ENCODE peak calls at places on chromosomes 5 and 9, in six cellular contexts. W is IMR-90, F is posterior cingulate gyrus, L is hypothalamus, H is left cardiac atrium, S is sciatic nerve. M is an unnamed sample.
A peak's percentile ranks its signal among the peaks of the same experiment; 100 is the strongest.

GRCh38 chr5:179193746-179194145 is 133.6 kb downstream of the ZNF354C start:
- DNase-seq in W (no peak), F (no peak), L (no peak), H (peak; percentile 19), S (no peak), M (no peak)

GRCh38 chr5:35924950-35925722 is 13.3 kb downstream of the CAPSL start:
- DNase-seq in W (peak; percentile 74), F (peak; percentile 77), L (peak; percentile 58), H (peak; percentile 61), S (peak; percentile 72), M (peak; percentile 66)

GRCh38 chr9:14340536-14340935 is 26.6 kb upstream of the NFIB start:
- DNase-seq in W (no peak), F (no peak), L (no peak), H (no peak), S (no peak), M (no peak)

GRCh38 chr9:91119147-91119546 is 242.6 kb downstream of the AUH start:
- DNase-seq in W (peak; percentile 77), F (no peak), L (no peak), H (no peak), S (no peak), M (peak; percentile 29)

GRCh38 chr5:140131967-140132409 is 6.3 kb downstream of the IGIP start:
- DNase-seq in W (peak; percentile 97), F (no peak), L (no peak), H (peak; percentile 53), S (no peak), M (no peak)

GRCh38 chr9:71928376-71928775 is 16.9 kb downstream of the C9orf85 start:
- DNase-seq in W (peak; percentile 31), F (no peak), L (no peak), H (no peak), S (no peak), M (no peak)

GRCh38 chr5:122972877-122973276 is 63.6 kb downstream of the PPIC start:
- DNase-seq in W (peak; percentile 75), F (no peak), L (no peak), H (no peak), S (no peak), M (no peak)

GRCh38 chr9:97366889-97367288 is 45.0 kb upstream of the TDRD7 start:
- DNase-seq in W (no peak), F (no peak), L (no peak), H (no peak), S (no peak), M (no peak)

GRCh38 chr9:128250839-128251558 is 24.8 kb downstream of the GOLGA2 start:
- DNase-seq in W (no peak), F (no peak), L (no peak), H (no peak), S (peak; percentile 56), M (peak; percentile 16)

GRCh38 chr9:128339761-128340690 is at the start of gene SLC27A4:
- DNase-seq in W (peak; percentile 66), F (peak; percentile 72), L (peak; percentile 54), H (peak; percentile 84), S (peak; percentile 78), M (peak; percentile 95)

GRCh38 chr9:20242767-20243166 is 379.5 kb downstream of the MLLT3 start:
- DNase-seq in W (no peak), F (no peak), L (no peak), H (no peak), S (no peak), M (no peak)

GRCh38 chr5:115831163-115831768 is 10.1 kb downstream of the ATG12 start:
- DNase-seq in W (peak; percentile 49), F (no peak), L (peak; percentile 5), H (no peak), S (no peak), M (peak; percentile 11)

M was measured in ELF-1.